ENCODE peak calls at places on chromosomes 11 and 22, in four cellular contexts. I is pancreas, D is cardiac muscle cell, W is GM23248. B is an unnamed sample.

GRCh38 chr11:78195917-78196545 is 7.3 kb downstream of the USP35 start:
- DNase-seq in I (no peak), D (peak; percentile 37), W (no peak), B (no peak)

GRCh38 chr11:126080206-126080941 is 17.7 kb upstream of the CDON start:
- DNase-seq in I (peak; percentile 38), D (peak; percentile 30), W (peak; percentile 47), B (peak; percentile 29)

GRCh38 chr11:103091441-103091809 is 535 bp downstream of the DCUN1D5 start:
- DNase-seq in I (peak; percentile 32), D (peak; percentile 52), W (peak; percentile 83), B (peak; percentile 71)

GRCh38 chr11:88435405-88435804 is 97.9 kb upstream of the CTSC start:
- DNase-seq in I (no peak), D (no peak), W (no peak), B (no peak)

GRCh38 chr11:91209751-91210150 is 986.9 kb upstream of the CHORDC1 start:
- DNase-seq in I (no peak), D (no peak), W (no peak), B (no peak)

GRCh38 chr11:78213526-78214330 is 25.0 kb downstream of the USP35 start:
- DNase-seq in I (no peak), D (no peak), W (no peak), B (no peak)

GRCh38 chr11:16989554-16989953 is 24.7 kb downstream of the PLEKHA7 start:
- DNase-seq in I (no peak), D (no peak), W (no peak), B (no peak)

GRCh38 chr22:45192701-45193187 is 29.0 kb downstream of the NUP50 start:
- DNase-seq in I (no peak), D (no peak), W (no peak), B (no peak)

GRCh38 chr22:19212302-19212870 is 33.9 kb upstream of the SLC25A1 start:
- DNase-seq in I (no peak), D (no peak), W (no peak), B (no peak)

GRCh38 chr11:116112031-116112935 is 608.1 kb upstream of the CADM1 start:
- DNase-seq in I (no peak), D (no peak), W (no peak), B (no peak)

GRCh38 chr11:119626197-119626909 is 102.6 kb downstream of the NECTIN1 start:
- DNase-seq in I (no peak), D (no peak), W (no peak), B (no peak)

GRCh38 chr22:37675930-37676571 is 615 bp downstream of the LGALS1 start:
- DNase-seq in I (peak; percentile 57), D (peak; percentile 45), W (peak; percentile 68), B (peak; percentile 62)

GRCh38 chr11:103637250-103637649 is 399.2 kb upstream of the DDI1 start:
- DNase-seq in I (no peak), D (no peak), W (peak; percentile 72), B (no peak)

GRCh38 chr11:31822604-31823371 is 11.7 kb upstream of the PAX6 start:
- DNase-seq in I (no peak), D (no peak), W (no peak), B (no peak)
- H3K27me3 ChIP-seq in I (peaks cover 31% of the 10 kb centered on the region), D (peaks cover 100% of the 10 kb centered on the region), W (peaks cover 94% of the 10 kb centered on the region), B (peaks cover 97% of the 10 kb centered on the region)

DNA sequence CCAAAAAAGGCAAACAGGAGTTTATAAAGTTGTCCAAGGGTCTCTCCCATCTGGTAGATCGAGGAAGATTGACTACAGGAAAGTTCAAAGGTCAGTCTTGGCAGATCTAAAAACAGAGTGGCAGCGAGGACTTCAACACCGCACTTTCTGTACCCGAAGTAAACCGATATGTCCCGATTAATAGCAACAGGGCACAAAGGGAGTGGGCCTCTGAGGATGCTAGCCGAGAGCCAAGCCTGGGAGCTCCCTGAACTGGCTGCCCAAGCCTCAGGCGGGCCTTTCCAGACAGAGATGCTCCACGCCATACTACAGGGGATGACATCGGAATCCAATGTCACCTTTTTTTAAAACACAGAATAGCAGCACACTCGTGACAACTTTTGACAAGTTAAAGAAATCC is 2.5 kb downstream of the FGF4 start:
- DNase-seq in I (no peak), D (no peak), W (no peak), B (no peak)
- H3K27me3 ChIP-seq in I (no peaks in the 10 kb centered on the region), D (peaks cover 72% of the 10 kb centered on the region), W (peaks cover 52% of the 10 kb centered on the region), B (peaks cover 54% of the 10 kb centered on the region)

GRCh38 chr22:48261048-48261621 is 1498.7 kb downstream of the TBC1D22A start:
- DNase-seq in I (no peak), D (no peak), W (no peak), B (no peak)
- H3K27me3 ChIP-seq in I (no peaks in the 10 kb centered on the region), D (no peaks in the 10 kb centered on the region), W (no peaks in the 10 kb centered on the region), B (no peaks in the 10 kb centered on the region)

GRCh38 chr22:36560001-36560400 is 31.0 kb upstream of the EIF3D start:
- DNase-seq in I (no peak), D (no peak), W (no peak), B (no peak)
- H3K27me3 ChIP-seq in I (no peaks in the 10 kb centered on the region), D (no peaks in the 10 kb centered on the region), W (peaks cover 18% of the 10 kb centered on the region), B (peaks cover 14% of the 10 kb centered on the region)

GRCh38 chr11:70104419-70104818 is 26.3 kb downstream of the ANO1 start:
- DNase-seq in I (no peak), D (no peak), W (peak; percentile 43), B (no peak)

GRCh38 chr11:70103256-70103975 is 25.3 kb downstream of the ANO1 start:
- DNase-seq in I (no peak), D (no peak), W (no peak), B (no peak)

GRCh38 chr11:70105369-70105754 is 27.2 kb downstream of the ANO1 start:
- DNase-seq in I (no peak), D (no peak), W (no peak), B (no peak)

GRCh38 chr11:70105755-70106571 is 27.8 kb downstream of the ANO1 start:
- DNase-seq in I (no peak), D (no peak), W (no peak), B (no peak)

GRCh38 chr11:70104961-70105360 is 26.8 kb downstream of the ANO1 start:
- DNase-seq in I (no peak), D (no peak), W (no peak), B (no peak)
- H3K27me3 ChIP-seq in I (no peaks in the 10 kb centered on the region), D (no peaks in the 10 kb centered on the region), W (peaks cover 12% of the 10 kb centered on the region), B (peaks cover 46% of the 10 kb centered on the region)

DNA sequence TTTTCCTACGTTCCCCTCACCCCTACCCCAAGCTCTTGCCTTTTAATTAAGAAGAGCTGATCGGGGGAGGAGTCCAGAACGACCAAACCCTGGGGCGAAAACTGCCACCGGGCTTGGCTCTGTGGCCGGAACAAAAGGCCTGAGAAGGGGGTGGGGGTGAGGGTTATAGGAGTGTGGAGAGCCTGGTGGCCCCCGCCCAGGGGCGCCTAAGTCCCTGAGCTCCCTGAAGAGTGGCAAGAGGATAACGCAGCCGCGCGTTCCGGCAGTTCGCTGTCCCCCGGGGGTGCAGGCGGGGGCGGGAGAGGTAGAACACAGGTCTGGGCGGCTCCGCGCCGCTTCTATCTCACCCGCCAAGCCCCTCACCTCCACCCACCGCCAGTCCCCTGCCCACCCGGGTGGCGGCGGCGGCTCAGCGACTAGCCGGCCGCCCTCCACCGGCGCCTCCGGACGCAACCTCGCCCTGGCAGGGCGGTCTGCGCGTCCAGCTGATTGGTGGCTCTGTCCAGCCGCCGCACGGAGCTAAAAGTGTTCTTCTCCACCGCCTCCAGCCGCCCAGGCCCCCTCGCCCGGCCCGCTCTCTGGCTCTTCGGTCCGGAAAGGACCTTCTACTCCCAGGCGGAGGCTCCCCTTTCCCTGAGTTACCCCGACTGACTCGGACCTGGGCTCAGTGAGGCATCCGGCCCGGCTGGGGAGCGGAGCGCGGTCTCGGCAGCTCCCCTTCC is 18.8 kb upstream of the BDNF start:
- DNase-seq in I (peak; percentile 20), D (peak; percentile 63), W (peak; percentile 86), B (peak; percentile 88)
- H3K27me3 ChIP-seq in I (peaks cover 8% of the 10 kb centered on the region), D (peaks cover 100% of the 10 kb centered on the region), W (peaks cover 18% of the 10 kb centered on the region), B (peaks cover 27% of the 10 kb centered on the region)

GRCh38 chr11:44833869-44834452 is 107.2 kb downstream of the TSPAN18 start:
- DNase-seq in I (no peak), D (no peak), W (no peak), B (no peak)

GRCh38 chr11:44833221-44833620 is 106.5 kb downstream of the TSPAN18 start:
- DNase-seq in I (no peak), D (no peak), W (no peak), B (no peak)

GRCh38 chr11:44834846-44835245 is 108.1 kb downstream of the TSPAN18 start:
- DNase-seq in I (no peak), D (no peak), W (no peak), B (no peak)

GRCh38 chr11:44835979-44836378 is 109.2 kb downstream of the TSPAN18 start:
- DNase-seq in I (no peak), D (no peak), W (no peak), B (no peak)

GRCh38 chr11:44835326-44835725 is 108.6 kb downstream of the TSPAN18 start:
- DNase-seq in I (no peak), D (no peak), W (no peak), B (no peak)
- H3K27me3 ChIP-seq in I (no peaks in the 10 kb centered on the region), D (no peaks in the 10 kb centered on the region), W (peaks cover 19% of the 10 kb centered on the region), B (peaks cover 34% of the 10 kb centered on the region)

GRCh38 chr11:128498846-128499245 is 88.5 kb downstream of the ETS1 start:
- DNase-seq in I (no peak), D (no peak), W (peak; percentile 57), B (peak; percentile 46)
- H3K27me3 ChIP-seq in I (no peaks in the 10 kb centered on the region), D (peaks cover 4% of the 10 kb centered on the region), W (no peaks in the 10 kb centered on the region), B (no peaks in the 10 kb centered on the region)

GRCh38 chr11:41842673-41843072 is 383.2 kb upstream of the LRRC4C start:
- DNase-seq in I (no peak), D (no peak), W (no peak), B (no peak)
- H3K27me3 ChIP-seq in I (no peaks in the 10 kb centered on the region), D (no peaks in the 10 kb centered on the region), W (no peaks in the 10 kb centered on the region), B (no peaks in the 10 kb centered on the region)